ENCODE peak calls at places on chromosome 21, in ten cellular contexts. Z is LNCaP clone FGC, N is dermis microvascular lymphatic vessel endothelial cell, R is HFF-Myc, I is NCI-H1436 treated with DMSO at 0.1 percent for 48 hours, B is non-pigmented ciliary epithelial cell, P is A549, L is lower lobe of right lung, J is EL, G is HCEC 1CT. C is an unnamed sample.

GRCh38 chr21:37220981-37221664 is 46.0 kb downstream of the VPS26C start:
- DNase-seq in Z (peak; percentile 30), L (peak; percentile 99), B (peak; percentile 51), J (peak; percentile 96), N (peak; percentile 89), R (peak; percentile 78), G (peak; percentile 91), I (peak; percentile 60), P (peak; percentile 79), C (no peak)

GRCh38 chr21:39051561-39051949 is 131.7 kb downstream of the PSMG1 start:
- DNase-seq in B (no peak), N (no peak), L (no peak), Z (no peak), G (peak; percentile 88), P (no peak), R (no peak), I (no peak), J (peak; percentile 89), C (peak; percentile 21)

GRCh38 chr21:25809013-25809412 is 74.2 kb downstream of the GABPA start:
- DNase-seq in R (no peak), I (no peak), G (peak; percentile 42), P (no peak), N (no peak), B (peak; percentile 4), L (no peak), J (peak; percentile 60), Z (no peak), C (no peak)

GRCh38 chr21:35927262-35927661 is 133.1 kb downstream of the SETD4 start:
- DNase-seq in Z (no peak), L (no peak), G (no peak), N (no peak), R (no peak), B (no peak), P (no peak), J (no peak), I (no peak), C (no peak)

GRCh38 chr21:38669186-38669585 is 136.5 kb upstream of the ETS2 start:
- DNase-seq in L (no peak), R (no peak), N (peak; percentile 16), J (peak; percentile 28), I (no peak), B (no peak), P (peak; percentile 10), Z (peak; percentile 4), G (peak; percentile 29), C (no peak)

GRCh38 chr21:33916200-33916567 is 580 bp upstream of the ATP5PO start:
- DNase-seq in G (no peak), Z (no peak), I (no peak), R (no peak), J (no peak), N (no peak), B (no peak), L (no peak), P (no peak), C (no peak)

GRCh38 chr21:26806734-26807372 is 38.4 kb downstream of the ADAMTS1 start:
- DNase-seq in R (no peak), I (no peak), L (no peak), G (peak; percentile 86), J (peak; percentile 62), Z (no peak), N (no peak), B (no peak), P (no peak), C (no peak)

GRCh38 chr21:44428281-44428942 is 26.9 kb upstream of the LRRC3 start:
- DNase-seq in I (no peak), R (no peak), N (no peak), L (peak; percentile 54), Z (peak; percentile 91), P (peak; percentile 20), B (no peak), G (no peak), J (peak; percentile 6), C (no peak)

GRCh38 chr21:39713905-39714304 is 31.1 kb upstream of the IGSF5 start:
- DNase-seq in B (no peak), Z (no peak), G (no peak), N (no peak), L (no peak), R (no peak), J (no peak), P (no peak), I (no peak), C (no peak)

GRCh38 chr21:36630485-36631206 is 68.3 kb upstream of the SIM2 start:
- DNase-seq in G (peak; percentile 4), P (peak; percentile 57), Z (no peak), L (peak; percentile 67), N (peak; percentile 9), B (no peak), R (no peak), J (peak; percentile 52), I (no peak), C (no peak)

GRCh38 chr21:27422435-27422834 is 455.5 kb upstream of the ADAMTS5 start:
- DNase-seq in P (no peak), Z (no peak), I (no peak), G (peak; percentile 72), N (no peak), L (no peak), R (no peak), J (peak; percentile 47), B (no peak), C (no peak)

GRCh38 chr21:45641480-45642035 is 2.0 kb upstream of the PCBP3 start:
- DNase-seq in G (no peak), P (no peak), B (no peak), Z (no peak), L (no peak), N (no peak), J (no peak), R (no peak), I (no peak), C (no peak)

GRCh38 chr21:45220106-45220505 is 67.6 kb downstream of the POFUT2 start:
- DNase-seq in J (no peak), I (no peak), R (no peak), L (no peak), P (no peak), Z (no peak), B (no peak), N (no peak), G (no peak), C (peak; percentile 4)

GRCh38 chr21:44497641-44498243 is 42.3 kb downstream of the KRTAP10-1 start:
- DNase-seq in J (no peak), Z (no peak), G (no peak), R (no peak), I (peak; percentile 85), L (no peak), N (no peak), P (no peak), B (no peak), C (no peak)

GRCh38 chr21:27190601-27191000 is 223.7 kb upstream of the ADAMTS5 start:
- DNase-seq in N (no peak), P (no peak), Z (peak; percentile 87), B (no peak), L (no peak), G (no peak), R (no peak), I (no peak), J (peak; percentile 27), C (no peak)

GRCh38 chr21:36209626-36210171 is 53.1 kb downstream of the DOP1B start:
- DNase-seq in I (peak; percentile 30), R (peak; percentile 44), P (no peak), Z (peak; percentile 75), G (peak; percentile 72), J (peak; percentile 70), L (peak; percentile 52), N (peak; percentile 50), B (peak; percentile 41), C (no peak)

GRCh38 chr21:25080706-25081495 is 526.4 kb downstream of the MRPL39 start:
- DNase-seq in I (no peak), Z (no peak), P (no peak), L (no peak), G (no peak), J (no peak), N (no peak), R (no peak), B (no peak), C (peak; percentile 69)

GRCh38 chr21:41560701-41561158 is 52.8 kb upstream of the TMPRSS2 start:
- DNase-seq in N (no peak), P (no peak), I (no peak), B (no peak), G (no peak), L (no peak), J (no peak), Z (no peak), R (no peak), C (no peak)

GRCh38 chr21:28633803-28634572 is 358.7 kb downstream of the LTN1 start:
- DNase-seq in G (peak; percentile 77), R (no peak), L (no peak), B (no peak), Z (no peak), P (no peak), J (peak; percentile 91), I (no peak), N (peak; percentile 41), C (peak; percentile 62)

GRCh38 chr21:33854604-33855003 is 61.0 kb downstream of the ATP5PO start:
- DNase-seq in R (no peak), N (no peak), I (no peak), L (no peak), Z (no peak), J (peak; percentile 29), B (no peak), P (peak; percentile 15), G (no peak), C (no peak)

GRCh38 chr21:20353351-20353750 is 644.9 kb upstream of the NCAM2 start:
- DNase-seq in B (no peak), Z (peak; percentile 92), P (no peak), I (no peak), L (no peak), N (no peak), R (no peak), G (no peak), J (no peak), C (no peak)

GRCh38 chr21:37753122-37753599 is 163.1 kb downstream of the KCNJ6 start:
- DNase-seq in B (no peak), L (no peak), Z (no peak), R (no peak), J (no peak), P (no peak), I (no peak), G (no peak), N (no peak), C (no peak)

GRCh38 chr21:43884861-43885370 is 19.9 kb downstream of the AGPAT3 start:
- DNase-seq in N (no peak), P (no peak), I (no peak), G (no peak), R (no peak), L (no peak), J (no peak), Z (no peak), B (no peak), C (no peak)

GRCh38 chr21:45618846-45619485 is 24.6 kb upstream of the PCBP3 start:
- DNase-seq in B (no peak), N (no peak), L (no peak), P (no peak), G (peak; percentile 14), J (peak; percentile 20), I (no peak), R (no peak), Z (no peak), C (no peak)

GRCh38 chr21:41763398-41763931 is 3.4 kb downstream of the RIPK4 start:
- DNase-seq in N (no peak), Z (no peak), B (no peak), J (no peak), G (no peak), L (no peak), P (no peak), R (no peak), I (no peak), C (no peak)

GRCh38 chr21:37907076-37907475 is 9.2 kb downstream of the KCNJ6 start:
- DNase-seq in L (no peak), G (peak; percentile 34), N (no peak), R (no peak), B (no peak), Z (no peak), J (peak; percentile 17), I (no peak), P (no peak), C (no peak)

GRCh38 chr21:25903599-25903998 is 168.8 kb downstream of the GABPA start:
- DNase-seq in B (no peak), G (no peak), P (no peak), N (no peak), I (no peak), R (no peak), J (no peak), L (no peak), Z (no peak), C (no peak)

GRCh38 chr21:44375281-44375651 is 21.8 kb downstream of the TRPM2 start:
- DNase-seq in B (no peak), I (no peak), Z (no peak), N (no peak), G (no peak), J (no peak), P (no peak), L (peak; percentile 70), R (no peak), C (no peak)